ENCODE peak calls at places on chromosome 1, in eight cellular contexts. One of them, this sample, is unnamed.
A peak's percentile ranks its signal among the peaks of the same experiment; 100 is the strongest.

GRCh38 chr1:3775248-3775497 is 2.6 kb downstream of the SMIM1 start:
- DNase-seq in C1 segment of cervical spinal cord: no peak
- DNase-seq in WTC11: no peak
- DNase-seq in neural crest cell: no peak
- DNase-seq in upper lobe of right lung: no peak
- DNase-seq in kidney glomerular epithelial cell: no peak
- DNase-seq in hepatocyte: no peak
- DNase-seq in A549: no peak
- DNase-seq in this sample: peak; percentile 72

GRCh38 chr1:55362558-55362957 is 147.4 kb upstream of the USP24 start:
- DNase-seq in WTC11: no peak
- DNase-seq in C1 segment of cervical spinal cord: no peak
- DNase-seq in A549: no peak
- DNase-seq in kidney glomerular epithelial cell: no peak
- DNase-seq in upper lobe of right lung: no peak
- DNase-seq in hepatocyte: no peak
- DNase-seq in neural crest cell: no peak
- DNase-seq in this sample: no peak

GRCh38 chr1:185337221-185337620 is 20.2 kb upstream of the IVNS1ABP start:
- DNase-seq in hepatocyte: no peak
- DNase-seq in upper lobe of right lung: no peak
- DNase-seq in kidney glomerular epithelial cell: no peak
- DNase-seq in A549: no peak
- DNase-seq in WTC11: no peak
- DNase-seq in neural crest cell: no peak
- DNase-seq in C1 segment of cervical spinal cord: no peak
- DNase-seq in this sample: no peak

GRCh38 chr1:155938220-155938627 is 3.2 kb upstream of the RXFP4 start:
- DNase-seq in kidney glomerular epithelial cell: peak; percentile 72
- DNase-seq in neural crest cell: no peak
- DNase-seq in hepatocyte: peak; percentile 67
- DNase-seq in upper lobe of right lung: no peak
- DNase-seq in WTC11: no peak
- DNase-seq in C1 segment of cervical spinal cord: no peak
- DNase-seq in A549: peak; percentile 75
- DNase-seq in this sample: peak; percentile 54

GRCh38 chr1:109764561-109765482 is 1.1 kb upstream of the EPS8L3 start:
- DNase-seq in WTC11: no peak
- DNase-seq in neural crest cell: no peak
- DNase-seq in upper lobe of right lung: peak; percentile 54
- DNase-seq in A549: no peak
- DNase-seq in hepatocyte: no peak
- DNase-seq in kidney glomerular epithelial cell: no peak
- DNase-seq in C1 segment of cervical spinal cord: no peak
- DNase-seq in this sample: no peak

GRCh38 chr1:223180803-223181321 is 37.8 kb upstream of the TLR5 start:
- DNase-seq in hepatocyte: no peak
- DNase-seq in neural crest cell: no peak
- DNase-seq in upper lobe of right lung: no peak
- DNase-seq in C1 segment of cervical spinal cord: no peak
- DNase-seq in kidney glomerular epithelial cell: peak; percentile 77
- DNase-seq in WTC11: no peak
- DNase-seq in A549: no peak
- DNase-seq in this sample: no peak

GRCh38 chr1:158754420-158754819 is at the start of gene OR6K6:
- DNase-seq in neural crest cell: no peak
- DNase-seq in A549: no peak
- DNase-seq in upper lobe of right lung: no peak
- DNase-seq in WTC11: no peak
- DNase-seq in C1 segment of cervical spinal cord: no peak
- DNase-seq in kidney glomerular epithelial cell: no peak
- DNase-seq in hepatocyte: no peak
- DNase-seq in this sample: no peak

GRCh38 chr1:36712151-36712550 is 229.4 kb upstream of the CSF3R start:
- DNase-seq in upper lobe of right lung: no peak
- DNase-seq in C1 segment of cervical spinal cord: no peak
- DNase-seq in WTC11: no peak
- DNase-seq in A549: no peak
- DNase-seq in hepatocyte: no peak
- DNase-seq in kidney glomerular epithelial cell: no peak
- DNase-seq in neural crest cell: no peak
- DNase-seq in this sample: no peak

GRCh38 chr1:195908121-195908520 is 700.1 kb downstream of the KCNT2 start:
- DNase-seq in A549: no peak
- DNase-seq in C1 segment of cervical spinal cord: no peak
- DNase-seq in upper lobe of right lung: no peak
- DNase-seq in WTC11: no peak
- DNase-seq in hepatocyte: no peak
- DNase-seq in kidney glomerular epithelial cell: no peak
- DNase-seq in neural crest cell: no peak
- DNase-seq in this sample: no peak

GRCh38 chr1:162235261-162235780 is 141.3 kb downstream of the SPATA46 start:
- DNase-seq in neural crest cell: no peak
- DNase-seq in kidney glomerular epithelial cell: peak; percentile 78
- DNase-seq in hepatocyte: no peak
- DNase-seq in WTC11: no peak
- DNase-seq in upper lobe of right lung: no peak
- DNase-seq in C1 segment of cervical spinal cord: no peak
- DNase-seq in A549: no peak
- DNase-seq in this sample: no peak